ENCODE peak calls at places on chromosomes 4 and X, in five cellular contexts. Y is tibial nerve; O is thoracic aorta; W is CD8-positive, alpha-beta T cell; M is H1. I is an unnamed sample. For H3K36me3, the result is how much of the 10 kb centered on the place peaks cover.

GRCh38 chrX:124726881-124727280 is 380.5 kb downstream of the SH2D1A start:
- DNase-seq in W (no peak), Y (no peak), O (no peak), M (no peak), I (no peak)

GRCh38 chr4:132332932-132333722 is 816.0 kb upstream of the PCDH10 start:
- DNase-seq in M (no peak), O (no peak), W (no peak), Y (no peak), I (no peak)

GRCh38 chr4:169063441-169063840 is 53.4 kb upstream of the CBR4 start:
- DNase-seq in W (no peak), O (no peak), M (no peak), Y (no peak), I (no peak)

GRCh38 chrX:131752493-131753198 is 208.8 kb downstream of the OR13H1 start:
- DNase-seq in W (no peak), M (no peak), O (no peak), Y (no peak), I (peak)

GRCh38 chrX:38817004-38817703 is 15.9 kb downstream of the MID1IP1 start:
- DNase-seq in W (no peak), Y (no peak), M (no peak), O (no peak), I (no peak)

GRCh38 chrX:103879339-103879738 is 47.3 kb upstream of the RAB9B start:
- DNase-seq in W (no peak), M (no peak), O (no peak), Y (no peak), I (no peak)

GRCh38 chrX:30010471-30010870 is 204.9 kb upstream of the MAGEB2 start:
- DNase-seq in M (no peak), Y (no peak), O (no peak), W (no peak), I (no peak)

GRCh38 chr4:71841336-71841735 is 57.5 kb upstream of the GC start:
- DNase-seq in W (no peak), M (no peak), O (no peak), Y (no peak), I (no peak)

GRCh38 chrX:111823068-111823467 is 52.9 kb upstream of the TRPC5OS start:
- DNase-seq in M (peak), W (no peak), Y (no peak), O (no peak), I (no peak)

GRCh38 chrX:72238721-72239475 is at the start of gene ERCC6L:
- DNase-seq in M (peak), W (peak), O (peak), Y (peak), I (peak)

GRCh38 chr4:179893967-179894590 is 2349.1 kb upstream of the TENM3 start:
- DNase-seq in O (no peak), M (no peak), W (no peak), Y (no peak), I (no peak)

GRCh38 chrX:106874075-106874474 is 29.1 kb downstream of the RIPPLY1 start:
- DNase-seq in W (no peak), O (no peak), M (no peak), Y (no peak), I (no peak)

GRCh38 chr4:73853246-73853704 is at the start of gene PF4V1:
- DNase-seq in Y (no peak), W (no peak), O (no peak), M (peak), I (no peak)

GRCh38 chr4:159926871-159927270 is 824.0 kb downstream of the RAPGEF2 start:
- DNase-seq in Y (no peak), O (no peak), M (no peak), W (no peak), I (no peak)

GRCh38 chrX:87679849-87680248 is 162.2 kb downstream of the KLHL4 start:
- DNase-seq in O (no peak), W (no peak), Y (no peak), M (no peak), I (no peak)

GRCh38 chrX:131264053-131264452 is 25.1 kb downstream of the IGSF1 start:
- DNase-seq in W (no peak), O (no peak), Y (no peak), M (no peak), I (no peak)

GRCh38 chrX:134435894-134436293 is 24.1 kb upstream of the HPRT1 start:
- DNase-seq in M (no peak), O (no peak), W (no peak), Y (no peak), I (no peak)

GRCh38 chrX:34918091-34918736 is 24.4 kb upstream of the FAM47B start:
- DNase-seq in O (no peak), W (no peak), Y (no peak), M (no peak), I (no peak)

GRCh38 chrX:49102221-49102620 is 21.3 kb downstream of the GPKOW start:
- DNase-seq in W (no peak), M (no peak), O (no peak), Y (no peak), I (no peak)
- TF ChIP-seq CTCF in W (no peak), M (no peak), O (no peak), Y (no peak), I (no peak)

GRCh38 chr4:122842984-122843531 is 16.4 kb downstream of the FGF2 start:
- DNase-seq in O (no peak), Y (no peak), W (no peak), M (peak), I (no peak)
- H3K27ac ChIP-seq in O (peak), Y (no peak), W (no peak), M (no peak), I (peak)

DNA sequence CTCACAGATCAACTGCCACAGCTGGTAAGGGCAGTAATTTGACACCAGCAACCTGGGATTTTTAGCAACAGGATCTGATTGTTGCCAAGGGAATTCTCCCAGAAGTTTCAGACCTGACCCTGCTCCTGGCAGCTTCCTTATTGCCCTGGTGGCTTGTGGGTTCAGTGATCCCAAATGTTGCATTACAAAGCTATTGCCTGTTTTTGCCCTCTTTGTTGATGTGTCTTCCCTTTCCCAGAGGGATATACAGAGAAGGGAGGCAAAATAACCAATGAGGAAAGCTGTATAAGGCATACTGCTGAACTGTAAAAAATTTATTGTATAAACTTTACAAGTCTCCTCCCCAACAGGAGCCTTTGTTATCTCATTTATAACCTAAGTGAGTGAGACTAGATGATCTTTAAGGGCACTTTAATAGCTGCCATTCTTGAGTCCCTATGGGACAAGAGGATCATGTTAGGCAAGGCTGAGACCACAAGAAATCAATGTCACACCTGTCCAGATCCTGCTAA is 22.2 kb downstream of the VSIG4 start:
- DNase-seq in W (no peak), M (no peak), Y (no peak), O (no peak), I (no peak)
- H3K36me3 ChIP-seq in W (under half), M (under half), Y (under half), O (under half), I (under half)

DNA sequence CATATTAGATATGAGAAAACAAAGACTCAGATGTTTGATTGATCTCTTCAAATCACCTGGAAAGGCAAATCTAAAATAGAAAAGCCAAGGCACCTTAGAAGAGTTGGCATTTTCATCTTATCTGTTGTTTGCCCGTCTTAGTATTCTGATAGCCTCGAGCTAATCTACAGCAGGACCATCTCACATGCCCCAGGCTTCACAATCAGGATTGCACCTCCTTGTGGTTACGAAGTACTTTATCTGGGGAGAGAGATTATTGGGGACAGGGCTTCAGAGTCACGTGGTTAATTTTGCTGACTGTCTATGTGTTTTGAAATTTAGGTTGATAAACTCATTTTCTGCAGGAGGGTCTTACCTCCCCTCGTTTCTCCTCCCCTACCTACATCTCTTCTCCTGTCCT is 313.1 kb upstream of the ANXA10 start:
- DNase-seq in M (no peak), W (no peak), Y (no peak), O (no peak), I (no peak)
- TF ChIP-seq CTCF in M (peak), W (no peak), Y (no peak), O (no peak), I (no peak)